ENCODE peak calls at places on chromosomes 13 and 19, in five cellular contexts. W, I, Z, X and J are unnamed samples.

GRCh38 chr13:105774739-105775460 is 760.6 kb downstream of the EFNB2 start:
- DNase-seq in W (no peak), I (peak; percentile 43), Z (no peak), X (no peak), J (no peak)

GRCh38 chr13:95553614-95554385 is 1.3 kb downstream of the CLDN10 start:
- DNase-seq in W (no peak), I (no peak), Z (no peak), X (no peak), J (no peak)

GRCh38 chr19:33832633-33833032 is 36.0 kb downstream of the KCTD15 start:
- DNase-seq in W (no peak), I (no peak), Z (no peak), X (peak; percentile 21), J (no peak)

GRCh38 chr13:45575146-45575829 is 40.3 kb downstream of the ERICH6B start:
- DNase-seq in W (no peak), I (no peak), Z (no peak), X (no peak), J (no peak)

GRCh38 chr19:50556236-50557008 is 11.8 kb downstream of the LRRC4B start:
- DNase-seq in W (no peak), I (peak; percentile 33), Z (peak; percentile 93), X (no peak), J (no peak)

GRCh38 chr19:15563325-15563794 is 51.7 kb upstream of the CYP4F8 start:
- DNase-seq in W (peak; percentile 65), I (peak; percentile 68), Z (peak; percentile 71), X (no peak), J (no peak)

GRCh38 chr13:43785681-43786471 is 896 bp downstream of the ENOX1 start:
- DNase-seq in W (peak; percentile 68), I (no peak), Z (no peak), X (peak; percentile 95), J (peak; percentile 84)

GRCh38 chr13:37369618-37370017 is 228.9 kb downstream of the POSTN start:
- DNase-seq in W (no peak), I (no peak), Z (no peak), X (no peak), J (no peak)

GRCh38 chr19:38304866-38305429 is 897 bp downstream of the C19orf33 start:
- DNase-seq in W (peak; percentile 74), I (peak; percentile 76), Z (peak; percentile 98), X (no peak), J (no peak)

GRCh38 chr13:101149735-101150380 is 266.4 kb downstream of the NALCN start:
- DNase-seq in W (no peak), I (no peak), Z (peak; percentile 2), X (no peak), J (no peak)

GRCh38 chr19:31979949-31980670 is 365.3 kb upstream of the ZNF507 start:
- DNase-seq in W (no peak), I (no peak), Z (no peak), X (peak; percentile 80), J (peak; percentile 18)

GRCh38 chr13:80454245-80454644 is 113.3 kb upstream of the SPRY2 start:
- DNase-seq in W (no peak), I (no peak), Z (no peak), X (no peak), J (no peak)

GRCh38 chr19:42216653-42217521 is 590 bp downstream of the DEDD2 start:
- DNase-seq in W (peak; percentile 60), I (peak; percentile 15), Z (peak; percentile 61), X (no peak), J (peak; percentile 82)

GRCh38 chr13:30755678-30756077 is 20.3 kb downstream of the ALOX5AP start:
- DNase-seq in W (no peak), I (no peak), Z (no peak), X (no peak), J (no peak)

GRCh38 chr13:100787899-100788298 is 113.3 kb upstream of the TMTC4 start:
- DNase-seq in W (no peak), I (no peak), Z (no peak), X (no peak), J (no peak)

GRCh38 chr13:82976499-82976898 is 905.8 kb downstream of the SLITRK1 start:
- DNase-seq in W (no peak), I (no peak), Z (no peak), X (no peak), J (no peak)

GRCh38 chr19:30598688-30599087 is 226.5 kb downstream of the ZNF536 start:
- DNase-seq in W (no peak), I (no peak), Z (no peak), X (no peak), J (no peak)

GRCh38 chr19:6212403-6213265 is 67.1 kb downstream of the MLLT1 start:
- DNase-seq in W (no peak), I (no peak), Z (no peak), X (no peak), J (no peak)

GRCh38 chr19:17610384-17610783 is 54.9 kb downstream of the COLGALT1 start:
- DNase-seq in W (no peak), I (peak; percentile 37), Z (peak; percentile 77), X (no peak), J (no peak)
- H3K4me3 ChIP-seq in W (no peak overlapping the region), I (no peak overlapping the region), Z (no peak overlapping the region), X (no peak overlapping the region), J (no peak overlapping the region)

DNA sequence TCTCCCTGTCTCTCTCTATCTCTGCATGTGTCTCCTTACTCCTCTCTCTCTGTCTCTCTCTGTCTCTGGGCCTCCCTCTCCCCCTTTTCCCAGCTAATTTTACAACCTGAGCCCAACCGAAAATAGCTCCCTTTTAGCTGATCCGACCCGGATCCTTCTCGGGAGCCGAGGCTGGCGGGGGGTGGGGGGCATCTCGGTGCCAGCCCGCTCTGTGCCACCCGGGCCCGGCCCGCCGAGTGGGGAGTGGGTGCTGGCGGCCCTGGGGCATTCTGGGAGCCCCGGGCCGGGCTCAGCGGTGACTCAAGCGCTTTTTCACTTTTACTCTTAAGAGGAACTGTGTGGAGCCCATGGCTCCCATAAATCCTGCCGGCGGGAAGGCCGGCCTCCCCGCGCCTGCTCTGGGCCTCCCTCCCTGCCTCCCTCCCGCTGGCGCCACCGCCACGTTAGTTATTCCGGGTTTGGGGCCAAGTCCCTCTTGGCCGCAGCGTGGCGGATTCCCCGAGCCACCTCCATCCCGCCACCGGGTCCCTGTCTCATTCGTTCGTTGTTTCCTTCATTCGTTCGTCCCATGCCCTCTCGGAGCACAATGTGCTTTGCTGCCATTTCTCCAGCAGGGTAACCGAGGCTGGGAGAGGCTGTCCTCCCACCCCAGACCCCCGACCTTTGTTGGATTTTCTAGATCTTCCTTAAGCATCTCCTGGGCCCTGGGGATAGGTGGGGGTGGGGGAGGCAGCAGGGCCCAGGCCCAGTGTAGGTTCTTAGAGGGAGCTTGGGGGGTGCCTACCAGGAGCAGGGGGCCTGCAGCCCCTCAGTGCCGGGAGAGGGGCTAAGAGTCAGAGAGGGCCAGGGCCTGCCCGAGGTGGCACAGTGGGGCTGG is 3.2 kb downstream of the NFIC start:
- DNase-seq in W (no peak), I (no peak), Z (peak; percentile 61), X (no peak), J (no peak)
- TF ChIP-seq POLR2A in W (no peak), I (no peak), Z (no peak), X (peak; percentile 60), J (no peak)

GRCh38 chr13:57813641-57814040 is 182.1 kb downstream of the PCDH17 start:
- DNase-seq in W (no peak), I (no peak), Z (no peak), X (no peak), J (no peak)
- TF ChIP-seq POLR2AphosphoS5 in W (no peak), I (no peak), Z (no peak), X (no peak), J (no peak)

GRCh38 chr13:97562962-97563361 is 129.0 kb downstream of the RAP2A start:
- DNase-seq in W (no peak), I (no peak), Z (no peak), X (no peak), J (no peak)
- H3K4me3 ChIP-seq in W (no peak overlapping the region), I (no peak overlapping the region), Z (no peak overlapping the region), X (no peak overlapping the region), J (no peak overlapping the region)

DNA sequence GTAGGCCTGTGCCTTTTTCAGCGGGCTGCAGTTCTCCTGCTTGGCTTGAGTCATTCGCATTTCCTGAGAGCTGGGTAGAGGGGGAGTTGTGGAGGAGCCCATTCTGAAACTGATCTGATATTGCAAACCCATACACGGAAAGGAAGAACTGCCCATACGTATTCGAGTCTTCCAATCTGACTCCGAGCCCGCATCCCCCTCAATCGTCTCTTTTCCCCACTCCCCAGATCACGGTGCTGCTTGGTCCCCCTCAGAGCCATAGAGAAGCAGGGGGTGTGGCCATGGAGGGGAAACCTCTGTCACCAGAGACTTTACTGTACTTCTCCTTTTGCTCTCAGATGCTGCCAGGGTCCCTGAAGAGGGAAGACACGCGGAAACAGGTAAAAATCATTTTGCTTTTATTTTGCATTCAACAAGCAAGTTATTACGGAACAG is at the start of gene CD22:
- DNase-seq in W (no peak), I (no peak), Z (no peak), X (no peak), J (no peak)
- TF ChIP-seq POLR2A in W (no peak), I (no peak), Z (no peak), X (no peak), J (no peak)

GRCh38 chr13:110028311-110028710 is 241.9 kb upstream of the IRS2 start:
- DNase-seq in W (no peak), I (no peak), Z (no peak), X (no peak), J (no peak)

GRCh38 chr13:110027470-110028240 is 241.3 kb upstream of the IRS2 start:
- DNase-seq in W (no peak), I (no peak), Z (no peak), X (no peak), J (no peak)

GRCh38 chr13:110028838-110029621 is 242.6 kb upstream of the IRS2 start:
- DNase-seq in W (no peak), I (no peak), Z (no peak), X (no peak), J (no peak)

GRCh38 chr13:110024646-110024980 is 238.2 kb upstream of the IRS2 start:
- DNase-seq in W (no peak), I (no peak), Z (no peak), X (no peak), J (no peak)

GRCh38 chr13:110023729-110024645 is 237.6 kb upstream of the IRS2 start:
- DNase-seq in W (no peak), I (no peak), Z (no peak), X (no peak), J (no peak)
- TF ChIP-seq POLR2AphosphoS5 in W (no peak), I (no peak), Z (no peak), X (peak; percentile 51), J (no peak)

GRCh38 chr19:10670187-10670586 is 16.0 kb downstream of the ILF3 start:
- DNase-seq in W (no peak), I (no peak), Z (no peak), X (no peak), J (no peak)
- H3K4me3 ChIP-seq in W (no peak overlapping the region), I (no peak overlapping the region), Z (no peak overlapping the region), X (no peak overlapping the region), J (no peak overlapping the region)

DNA sequence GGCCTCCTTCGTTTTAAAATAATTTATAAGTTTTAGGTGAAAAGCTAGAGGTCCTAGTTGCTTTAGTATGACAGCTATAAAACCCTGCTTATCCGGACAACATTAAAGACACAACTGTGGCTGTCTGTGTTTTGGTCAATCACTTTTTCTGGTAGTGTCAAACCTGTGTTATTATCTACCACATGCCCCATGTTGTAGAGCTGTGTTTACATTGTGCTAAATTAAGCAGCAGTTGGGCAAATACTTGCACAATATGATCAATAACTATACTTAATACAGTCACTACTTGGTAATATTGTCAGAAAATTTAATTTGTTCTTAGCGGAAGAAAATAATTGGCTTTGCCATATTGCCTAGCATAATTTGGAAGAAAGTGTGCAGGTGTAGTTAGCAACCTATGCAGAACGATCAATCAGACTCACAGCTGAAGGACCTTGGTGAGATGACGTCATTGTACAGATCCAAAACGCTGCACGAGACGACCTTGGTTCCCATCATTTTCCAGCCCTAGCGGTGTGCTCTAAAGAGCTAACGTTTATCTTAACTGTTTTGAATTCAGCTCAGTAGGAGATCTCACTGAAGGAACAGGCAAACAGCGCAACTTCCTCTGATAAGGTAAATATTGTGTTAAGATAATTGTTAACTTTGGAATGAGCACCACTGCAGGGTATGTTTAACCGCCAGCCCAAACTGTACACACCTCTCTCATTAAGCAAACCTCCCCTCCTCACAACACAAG is 476.6 kb downstream of the IRS2 start:
- DNase-seq in W (no peak), I (peak; percentile 78), Z (no peak), X (no peak), J (no peak)
- TF ChIP-seq POLR2A in W (no peak), I (no peak), Z (no peak), X (no peak), J (no peak)